ENCODE peak calls at places on chromosomes 3 and 15, in five cellular contexts. One of them, this sample, is unnamed.

GRCh38 chr3:30628931-30629590 is 22.7 kb downstream of the TGFBR2 start:
- DNase-seq in mesenchymal stem cell: peak; percentile 35
- DNase-seq in trophoblast cell: no peak
- DNase-seq in H9: no peak
- DNase-seq in H1: no peak
- DNase-seq in this sample: no peak

GRCh38 chr3:47469616-47470015 is 6.1 kb downstream of the SCAP start:
- DNase-seq in H1: no peak
- DNase-seq in H9: no peak
- DNase-seq in trophoblast cell: no peak
- DNase-seq in mesenchymal stem cell: no peak
- DNase-seq in this sample: no peak

GRCh38 chr15:70493376-70493775 is 270.0 kb downstream of the UACA start:
- DNase-seq in H1: no peak
- DNase-seq in H9: no peak
- DNase-seq in mesenchymal stem cell: no peak
- DNase-seq in trophoblast cell: no peak
- DNase-seq in this sample: no peak

GRCh38 chr3:123122525-123123315 is 55.9 kb downstream of the PDIA5 start:
- DNase-seq in mesenchymal stem cell: peak; percentile 47
- DNase-seq in H1: no peak
- DNase-seq in trophoblast cell: no peak
- DNase-seq in H9: no peak
- DNase-seq in this sample: no peak

GRCh38 chr3:152524198-152525140 is 255.7 kb downstream of the MBNL1 start:
- DNase-seq in trophoblast cell: peak; percentile 91
- DNase-seq in H1: no peak
- DNase-seq in H9: no peak
- DNase-seq in mesenchymal stem cell: peak; percentile 69
- DNase-seq in this sample: peak; percentile 32

GRCh38 chr15:35560895-35561294 is 14.9 kb upstream of the DPH6 start:
- DNase-seq in H1: no peak
- DNase-seq in mesenchymal stem cell: no peak
- DNase-seq in trophoblast cell: no peak
- DNase-seq in H9: no peak
- DNase-seq in this sample: no peak

GRCh38 chr15:48616216-48616615 is 29.3 kb downstream of the FBN1 start:
- DNase-seq in trophoblast cell: peak; percentile 70
- DNase-seq in H1: no peak
- DNase-seq in mesenchymal stem cell: no peak
- DNase-seq in H9: no peak
- DNase-seq in this sample: no peak

GRCh38 chr3:29099296-29099695 is 181.6 kb upstream of the RBMS3 start:
- DNase-seq in mesenchymal stem cell: peak; percentile 13
- DNase-seq in trophoblast cell: no peak
- DNase-seq in H1: no peak
- DNase-seq in H9: no peak
- DNase-seq in this sample: no peak

GRCh38 chr3:63763156-63763555 is 55.9 kb upstream of the C3orf49 start:
- DNase-seq in mesenchymal stem cell: no peak
- DNase-seq in H9: no peak
- DNase-seq in H1: no peak
- DNase-seq in trophoblast cell: no peak
- DNase-seq in this sample: no peak

GRCh38 chr15:45647828-45648227 is 13.0 kb downstream of the SQOR start:
- DNase-seq in trophoblast cell: no peak
- DNase-seq in H1: no peak
- DNase-seq in H9: no peak
- DNase-seq in mesenchymal stem cell: no peak
- DNase-seq in this sample: no peak

GRCh38 chr3:73024836-73025235 is 28.2 kb downstream of the PPP4R2 start:
- DNase-seq in H1: no peak
- DNase-seq in H9: no peak
- DNase-seq in mesenchymal stem cell: no peak
- DNase-seq in trophoblast cell: peak; percentile 98
- DNase-seq in this sample: no peak

GRCh38 chr3:65908588-65908987 is 130.1 kb downstream of the MAGI1 start:
- DNase-seq in trophoblast cell: no peak
- DNase-seq in H1: no peak
- DNase-seq in H9: no peak
- DNase-seq in mesenchymal stem cell: no peak
- DNase-seq in this sample: no peak

GRCh38 chr3:127961963-127962362 is 46.9 kb downstream of the KBTBD12 start:
- DNase-seq in mesenchymal stem cell: peak; percentile 6
- DNase-seq in trophoblast cell: no peak
- DNase-seq in H9: no peak
- DNase-seq in H1: no peak
- DNase-seq in this sample: no peak

GRCh38 chr3:177224406-177224805 is 27.1 kb upstream of the TBL1XR1 start:
- DNase-seq in H9: no peak
- DNase-seq in trophoblast cell: no peak
- DNase-seq in H1: no peak
- DNase-seq in mesenchymal stem cell: no peak
- DNase-seq in this sample: no peak

GRCh38 chr3:43759297-43759782 is 68.6 kb downstream of the ABHD5 start:
- DNase-seq in H9: no peak
- DNase-seq in mesenchymal stem cell: peak; percentile 62
- DNase-seq in H1: peak; percentile 13
- DNase-seq in trophoblast cell: peak; percentile 75
- DNase-seq in this sample: no peak

GRCh38 chr15:43775411-43775965 is 1.3 kb downstream of the ELL3 start:
- DNase-seq in trophoblast cell: peak; percentile 72
- DNase-seq in H9: peak; percentile 76
- DNase-seq in mesenchymal stem cell: peak; percentile 58
- DNase-seq in H1: peak; percentile 31
- DNase-seq in this sample: no peak

GRCh38 chr3:132629928-132630327 is 29.7 kb downstream of the ACAD11 start:
- DNase-seq in H1: no peak
- DNase-seq in H9: no peak
- DNase-seq in trophoblast cell: no peak
- DNase-seq in mesenchymal stem cell: peak; percentile 76
- DNase-seq in this sample: no peak

GRCh38 chr15:88654430-88655102 is 15.8 kb downstream of the ISG20 start:
- DNase-seq in H9: no peak
- DNase-seq in H1: no peak
- DNase-seq in mesenchymal stem cell: no peak
- DNase-seq in trophoblast cell: no peak
- DNase-seq in this sample: no peak

GRCh38 chr3:33103480-33103879 is 6.5 kb upstream of the GLB1 start:
- DNase-seq in trophoblast cell: no peak
- DNase-seq in H1: no peak
- DNase-seq in mesenchymal stem cell: no peak
- DNase-seq in H9: no peak
- DNase-seq in this sample: no peak

GRCh38 chr3:71724584-71725278 is 471 bp downstream of the EIF4E3 start:
- DNase-seq in mesenchymal stem cell: peak; percentile 25
- DNase-seq in H9: no peak
- DNase-seq in H1: no peak
- DNase-seq in trophoblast cell: peak; percentile 32
- DNase-seq in this sample: peak; percentile 24

GRCh38 chr15:59400103-59400813 is 27.6 kb upstream of the MYO1E start:
- DNase-seq in trophoblast cell: no peak
- DNase-seq in mesenchymal stem cell: no peak
- DNase-seq in H1: no peak
- DNase-seq in H9: no peak
- DNase-seq in this sample: no peak

GRCh38 chr15:64383760-64384159 is 2.5 kb upstream of the PCLAF start:
- DNase-seq in trophoblast cell: no peak
- DNase-seq in H9: no peak
- DNase-seq in mesenchymal stem cell: no peak
- DNase-seq in H1: no peak
- DNase-seq in this sample: no peak

GRCh38 chr3:13645791-13646637 is 97.1 kb downstream of the FBLN2 start:
- DNase-seq in trophoblast cell: peak; percentile 79
- DNase-seq in H9: no peak
- DNase-seq in mesenchymal stem cell: no peak
- DNase-seq in H1: no peak
- DNase-seq in this sample: no peak

DNA sequence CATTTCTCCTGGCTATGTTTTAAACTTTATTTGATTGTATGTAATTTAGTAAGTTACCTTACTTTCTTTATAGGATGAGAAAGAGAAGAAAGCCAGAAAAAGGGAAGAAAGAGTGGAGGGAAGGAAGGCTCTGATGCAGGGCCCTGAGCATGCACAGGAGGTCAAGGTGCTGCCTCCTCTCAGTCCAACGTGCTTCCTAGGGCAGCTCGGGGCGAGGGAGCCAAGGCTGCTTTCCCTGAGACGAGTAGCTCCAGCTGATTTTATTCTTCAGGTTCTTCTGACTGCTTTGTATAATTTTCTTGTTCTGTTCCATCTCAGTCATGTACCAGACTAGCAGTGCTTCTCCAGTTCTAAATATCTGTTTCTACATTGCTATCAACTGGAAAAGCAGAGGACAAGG is 3.4 kb downstream of the CORO2B start:
- DNase-seq in H1: no peak
- DNase-seq in mesenchymal stem cell: no peak
- DNase-seq in trophoblast cell: no peak
- DNase-seq in H9: no peak
- DNase-seq in this sample: no peak
- H2AFZ ChIP-seq in H1: no peak overlapping the region
- H2AFZ ChIP-seq in mesenchymal stem cell: no peak overlapping the region
- H2AFZ ChIP-seq in trophoblast cell: no peak overlapping the region
- H2AFZ ChIP-seq in H9: no peak overlapping the region
- H2AFZ ChIP-seq in this sample: no peak overlapping the region

GRCh38 chr15:74434260-74434915 is 630 bp upstream of the SEMA7A start:
- DNase-seq in H1: no peak
- DNase-seq in mesenchymal stem cell: no peak
- DNase-seq in trophoblast cell: no peak
- DNase-seq in H9: no peak
- DNase-seq in this sample: no peak
- H2BK12ac ChIP-seq in H1: peak overlapping the region; percentile 94
- H2BK12ac ChIP-seq in mesenchymal stem cell: peak overlapping the region; percentile 87
- H2BK12ac ChIP-seq in trophoblast cell: peak overlapping the region; percentile 93
- H2BK12ac ChIP-seq in H9: no peak overlapping the region
- H2BK12ac ChIP-seq in this sample: no peak overlapping the region

GRCh38 chr3:98596902-98597500 is 3.6 kb upstream of the CPOX start:
- DNase-seq in H1: no peak
- DNase-seq in H9: no peak
- DNase-seq in mesenchymal stem cell: peak; percentile 49
- DNase-seq in trophoblast cell: peak; percentile 82
- DNase-seq in this sample: no peak

GRCh38 chr3:98596087-98596486 is 2.7 kb upstream of the CPOX start:
- DNase-seq in H9: no peak
- DNase-seq in H1: no peak
- DNase-seq in mesenchymal stem cell: no peak
- DNase-seq in trophoblast cell: no peak
- DNase-seq in this sample: no peak

GRCh38 chr3:98599647-98600411 is 6.4 kb upstream of the CPOX start:
- DNase-seq in H9: no peak
- DNase-seq in mesenchymal stem cell: no peak
- DNase-seq in trophoblast cell: no peak
- DNase-seq in H1: no peak
- DNase-seq in this sample: no peak

GRCh38 chr3:98600412-98601095 is 7.1 kb upstream of the CPOX start:
- DNase-seq in trophoblast cell: no peak
- DNase-seq in H1: no peak
- DNase-seq in mesenchymal stem cell: no peak
- DNase-seq in H9: no peak
- DNase-seq in this sample: no peak

GRCh38 chr3:98598492-98598891 is 5.1 kb upstream of the CPOX start:
- DNase-seq in trophoblast cell: no peak
- DNase-seq in H9: no peak
- DNase-seq in mesenchymal stem cell: no peak
- DNase-seq in H1: no peak
- DNase-seq in this sample: no peak
- H2AFZ ChIP-seq in trophoblast cell: no peak overlapping the region
- H2AFZ ChIP-seq in H9: no peak overlapping the region
- H2AFZ ChIP-seq in mesenchymal stem cell: no peak overlapping the region
- H2AFZ ChIP-seq in H1: no peak overlapping the region
- H2AFZ ChIP-seq in this sample: no peak overlapping the region

GRCh38 chr15:80186597-80186996 is 33.8 kb downstream of the FAH start:
- DNase-seq in H1: no peak
- DNase-seq in mesenchymal stem cell: no peak
- DNase-seq in trophoblast cell: no peak
- DNase-seq in H9: no peak
- DNase-seq in this sample: no peak
- H2BK12ac ChIP-seq in H1: no peak overlapping the region
- H2BK12ac ChIP-seq in mesenchymal stem cell: no peak overlapping the region
- H2BK12ac ChIP-seq in trophoblast cell: no peak overlapping the region
- H2BK12ac ChIP-seq in H9: no peak overlapping the region
- H2BK12ac ChIP-seq in this sample: no peak overlapping the region

GRCh38 chr15:79924379-79924778 is 27.6 kb upstream of the MTHFS start:
- DNase-seq in H9: no peak
- DNase-seq in trophoblast cell: peak; percentile 21
- DNase-seq in mesenchymal stem cell: no peak
- DNase-seq in H1: no peak
- DNase-seq in this sample: no peak
- H2AFZ ChIP-seq in H9: no peak overlapping the region
- H2AFZ ChIP-seq in trophoblast cell: no peak overlapping the region
- H2AFZ ChIP-seq in mesenchymal stem cell: no peak overlapping the region
- H2AFZ ChIP-seq in H1: no peak overlapping the region
- H2AFZ ChIP-seq in this sample: peak overlapping the region; percentile 95

This sample was measured in neuronal stem cell.